ENCODE peak calls at places on chromosomes 4 and X, in eight cellular contexts. W is cerebellar cortex; C is CD8-positive, alpha-beta memory T cell; R is H4; G is H54; J is stimulated activated naive B cell treated with anti-CD40 and anti-IgM and Interleukin-4, amounts not matched to agents 10 μg/mL and 1 μg/mL and 100 μg/mL, for 72 hours; U is HTR-8/SVneo; Y is thoracic aorta. K is an unnamed sample.

GRCh38 chrX:19702856-19703255 is 184.5 kb downstream of the SH3KBP1 start:
- DNase-seq in W (peak; percentile 71), C (no peak), R (no peak), G (no peak), J (no peak), U (no peak), Y (no peak), K (no peak)

GRCh38 chr4:83389756-83390505 is 55.3 kb upstream of the HPSE start:
- DNase-seq in W (no peak), C (no peak), R (no peak), G (no peak), J (no peak), U (no peak), Y (no peak), K (no peak)

GRCh38 chr4:94352996-94353395 is 10.4 kb upstream of the HPGDS start:
- DNase-seq in W (no peak), C (no peak), R (no peak), G (no peak), J (no peak), U (no peak), Y (no peak), K (no peak)

GRCh38 chr4:174117445-174117844 is 166.0 kb downstream of the FBXO8 start:
- DNase-seq in W (no peak), C (no peak), R (no peak), G (no peak), J (no peak), U (no peak), Y (no peak), K (no peak)

GRCh38 chr4:88185916-88186315 is 27.5 kb upstream of the ABCG2 start:
- DNase-seq in W (no peak), C (no peak), R (no peak), G (no peak), J (no peak), U (no peak), Y (no peak), K (no peak)

GRCh38 chr4:179843370-179843769 is 2399.8 kb upstream of the TENM3 start:
- DNase-seq in W (no peak), C (no peak), R (no peak), G (no peak), J (no peak), U (no peak), Y (no peak), K (no peak)

GRCh38 chr4:75831856-75832405 is 70.3 kb downstream of the PPEF2 start:
- DNase-seq in W (no peak), C (no peak), R (no peak), G (no peak), J (no peak), U (no peak), Y (no peak), K (no peak)

GRCh38 chr4:94400191-94400590 is 51.6 kb upstream of the PDLIM5 start:
- DNase-seq in W (no peak), C (no peak), R (no peak), G (no peak), J (no peak), U (no peak), Y (no peak), K (no peak)

GRCh38 chr4:54484361-54484760 is 173.4 kb upstream of the KIT start:
- DNase-seq in W (no peak), C (no peak), R (no peak), G (no peak), J (no peak), U (no peak), Y (no peak), K (no peak)

GRCh38 chr4:56656346-56656643 is 24.8 kb downstream of the HOPX start:
- DNase-seq in W (no peak), C (peak; percentile 68), R (no peak), G (no peak), J (peak; percentile 26), U (no peak), Y (no peak), K (no peak)

GRCh38 chr4:107255114-107255513 is 219.0 kb upstream of the DKK2 start:
- DNase-seq in W (no peak), C (no peak), R (no peak), G (no peak), J (no peak), U (no peak), Y (no peak), K (no peak)

GRCh38 chr4:89897867-89898266 is 3.2 kb downstream of the MMRN1 start:
- DNase-seq in W (no peak), C (no peak), R (no peak), G (no peak), J (no peak), U (no peak), Y (no peak), K (no peak)

GRCh38 chrX:44152867-44153266 is 179.7 kb upstream of the NDP start:
- DNase-seq in W (no peak), C (no peak), R (no peak), G (no peak), J (no peak), U (no peak), Y (no peak), K (no peak)

GRCh38 chr4:111510535-111510934 is 634.7 kb upstream of the FAM241A start:
- DNase-seq in W (no peak), C (no peak), R (no peak), G (no peak), J (no peak), U (no peak), Y (no peak), K (no peak)

GRCh38 chr4:186570193-186570996 is 15.0 kb upstream of the MTNR1A start:
- DNase-seq in W (no peak), C (no peak), R (no peak), G (no peak), J (no peak), U (no peak), Y (no peak), K (no peak)

GRCh38 chrX:63551856-63552255 is 200.7 kb upstream of the SPIN4 start:
- DNase-seq in W (no peak), C (no peak), R (no peak), G (no peak), J (no peak), U (no peak), Y (no peak), K (no peak)

GRCh38 chr4:152534541-152535231 is 1.2 kb downstream of the FBXW7 start:
- DNase-seq in W (peak; percentile 16), C (peak; percentile 71), R (no peak), G (no peak), J (peak; percentile 28), U (no peak), Y (no peak), K (no peak)

GRCh38 chrX:135421537-135421931 is 210 bp upstream of the SMIM10L2A start:
- DNase-seq in W (peak; percentile 69), C (peak; percentile 92), R (peak; percentile 67), G (peak; percentile 49), J (peak; percentile 59), U (peak; percentile 31), Y (peak; percentile 8), K (peak; percentile 78)

GRCh38 chr4:6469144-6469543 is 3.3 kb downstream of the PPP2R2C start:
- DNase-seq in W (no peak), C (no peak), R (no peak), G (no peak), J (no peak), U (no peak), Y (no peak), K (no peak)

GRCh38 chrX:119887721-119888425 is 7.8 kb upstream of the AKAP14 start:
- DNase-seq in W (peak; percentile 18), C (peak; percentile 73), R (peak; percentile 13), G (no peak), J (peak; percentile 51), U (peak; percentile 47), Y (no peak), K (peak; percentile 52)